ENCODE peak calls at places on chromosomes 6 and 20, in five cellular contexts. One of them, this sample, is unnamed.

GRCh38 chr6:158383057-158383456 is 70.8 kb downstream of the TULP4 start:
- DNase-seq in tibial artery: no peak
- DNase-seq in transverse colon: no peak
- DNase-seq in B cell: no peak
- DNase-seq in lower lobe of right lung: no peak
- DNase-seq in this sample: no peak

GRCh38 chr20:36285746-36286447 is 20.2 kb upstream of the DLGAP4 start:
- DNase-seq in tibial artery: no peak
- DNase-seq in transverse colon: no peak
- DNase-seq in B cell: no peak
- DNase-seq in lower lobe of right lung: no peak
- DNase-seq in this sample: no peak

GRCh38 chr20:13277663-13278295 is 56.7 kb downstream of the ISM1 start:
- DNase-seq in tibial artery: peak; percentile 77
- DNase-seq in transverse colon: no peak
- DNase-seq in B cell: no peak
- DNase-seq in lower lobe of right lung: no peak
- DNase-seq in this sample: no peak

GRCh38 chr6:70266142-70266541 is 36.7 kb downstream of the COL9A1 start:
- DNase-seq in tibial artery: no peak
- DNase-seq in transverse colon: no peak
- DNase-seq in B cell: no peak
- DNase-seq in lower lobe of right lung: no peak
- DNase-seq in this sample: no peak

GRCh38 chr20:32539817-32540675 is 45.1 kb downstream of the NOL4L start:
- DNase-seq in tibial artery: no peak
- DNase-seq in transverse colon: peak; percentile 51
- DNase-seq in B cell: peak; percentile 45
- DNase-seq in lower lobe of right lung: peak; percentile 10
- DNase-seq in this sample: no peak

GRCh38 chr6:84872996-84873395 is 108.6 kb upstream of the TBX18 start:
- DNase-seq in tibial artery: no peak
- DNase-seq in transverse colon: no peak
- DNase-seq in B cell: no peak
- DNase-seq in lower lobe of right lung: no peak
- DNase-seq in this sample: no peak

GRCh38 chr6:58198301-58198700 is 880.9 kb downstream of the PRIM2 start:
- DNase-seq in tibial artery: no peak
- DNase-seq in transverse colon: no peak
- DNase-seq in B cell: no peak
- DNase-seq in lower lobe of right lung: no peak
- DNase-seq in this sample: no peak

GRCh38 chr20:17504326-17504897 is 26.8 kb downstream of the BFSP1 start:
- DNase-seq in tibial artery: no peak
- DNase-seq in transverse colon: no peak
- DNase-seq in B cell: no peak
- DNase-seq in lower lobe of right lung: no peak
- DNase-seq in this sample: no peak

GRCh38 chr6:143811492-143812157 is 31.5 kb upstream of the LTV1 start:
- DNase-seq in tibial artery: no peak
- DNase-seq in transverse colon: no peak
- DNase-seq in B cell: no peak
- DNase-seq in lower lobe of right lung: no peak
- DNase-seq in this sample: no peak

GRCh38 chr6:137989696-137990095 is 117.5 kb downstream of the PERP start:
- DNase-seq in tibial artery: no peak
- DNase-seq in transverse colon: no peak
- DNase-seq in B cell: no peak
- DNase-seq in lower lobe of right lung: no peak
- DNase-seq in this sample: no peak

GRCh38 chr20:53597521-53598120 is 4.0 kb upstream of the ZNF217 start:
- DNase-seq in tibial artery: no peak
- DNase-seq in transverse colon: no peak
- DNase-seq in B cell: no peak
- DNase-seq in lower lobe of right lung: no peak
- DNase-seq in this sample: no peak

GRCh38 chr6:121479486-121480098 is 44.1 kb downstream of the GJA1 start:
- DNase-seq in tibial artery: no peak
- DNase-seq in transverse colon: no peak
- DNase-seq in B cell: no peak
- DNase-seq in lower lobe of right lung: no peak
- DNase-seq in this sample: no peak

GRCh38 chr20:56750430-56750829 is 121.3 kb downstream of the TFAP2C start:
- DNase-seq in tibial artery: no peak
- DNase-seq in transverse colon: no peak
- DNase-seq in B cell: no peak
- DNase-seq in lower lobe of right lung: no peak
- DNase-seq in this sample: no peak

GRCh38 chr6:123616942-123617341 is 19.8 kb downstream of the TRDN start:
- DNase-seq in tibial artery: no peak
- DNase-seq in transverse colon: no peak
- DNase-seq in B cell: no peak
- DNase-seq in lower lobe of right lung: no peak
- DNase-seq in this sample: no peak

GRCh38 chr6:170174771-170175643 is 115.9 kb downstream of the DLL1 start:
- DNase-seq in tibial artery: peak; percentile 19
- DNase-seq in transverse colon: no peak
- DNase-seq in B cell: no peak
- DNase-seq in lower lobe of right lung: peak; percentile 44
- DNase-seq in this sample: no peak

GRCh38 chr20:17611540-17612286 is 41.8 kb downstream of the DSTN start:
- DNase-seq in tibial artery: peak; percentile 35
- DNase-seq in transverse colon: peak; percentile 53
- DNase-seq in B cell: no peak
- DNase-seq in lower lobe of right lung: peak; percentile 58
- DNase-seq in this sample: no peak

GRCh38 chr20:50680106-50680960 is 11.0 kb downstream of the RIPOR3 start:
- DNase-seq in tibial artery: peak; percentile 64
- DNase-seq in transverse colon: peak; percentile 20
- DNase-seq in B cell: no peak
- DNase-seq in lower lobe of right lung: no peak
- DNase-seq in this sample: no peak

GRCh38 chr6:155807243-155807642 is 351.6 kb upstream of the NOX3 start:
- DNase-seq in tibial artery: no peak
- DNase-seq in transverse colon: no peak
- DNase-seq in B cell: no peak
- DNase-seq in lower lobe of right lung: no peak
- DNase-seq in this sample: no peak

GRCh38 chr6:56259682-56260081 is 12.3 kb upstream of the COL21A1 start:
- DNase-seq in tibial artery: no peak
- DNase-seq in transverse colon: no peak
- DNase-seq in B cell: no peak
- DNase-seq in lower lobe of right lung: no peak
- DNase-seq in this sample: no peak

GRCh38 chr6:132666118-132666517 is 7.1 kb upstream of the TAAR1 start:
- DNase-seq in tibial artery: no peak
- DNase-seq in transverse colon: no peak
- DNase-seq in B cell: no peak
- DNase-seq in lower lobe of right lung: no peak
- DNase-seq in this sample: no peak

GRCh38 chr6:118783931-118784528 is 109.9 kb upstream of the ASF1A start:
- DNase-seq in tibial artery: no peak
- DNase-seq in transverse colon: no peak
- DNase-seq in B cell: no peak
- DNase-seq in lower lobe of right lung: no peak
- DNase-seq in this sample: no peak

GRCh38 chr20:49608752-49609670 is 41.1 kb upstream of the PTGIS start:
- DNase-seq in tibial artery: no peak
- DNase-seq in transverse colon: peak; percentile 74
- DNase-seq in B cell: peak; percentile 81
- DNase-seq in lower lobe of right lung: peak; percentile 81
- DNase-seq in this sample: no peak

GRCh38 chr6:144156991-144157390 is 6.7 kb downstream of the STX11 start:
- DNase-seq in tibial artery: no peak
- DNase-seq in transverse colon: no peak
- DNase-seq in B cell: no peak
- DNase-seq in lower lobe of right lung: no peak
- DNase-seq in this sample: no peak

GRCh38 chr6:24887520-24887919 is 48.2 kb downstream of the RIPOR2 start:
- DNase-seq in tibial artery: no peak
- DNase-seq in transverse colon: no peak
- DNase-seq in B cell: no peak
- DNase-seq in lower lobe of right lung: no peak
- DNase-seq in this sample: no peak

GRCh38 chr20:59222239-59222981 is 58.8 kb downstream of the ZNF831 start:
- DNase-seq in tibial artery: peak; percentile 69
- DNase-seq in transverse colon: peak; percentile 88
- DNase-seq in B cell: peak; percentile 86
- DNase-seq in lower lobe of right lung: peak; percentile 88
- DNase-seq in this sample: peak; percentile 57

GRCh38 chr6:20554326-20554725 is 20.1 kb downstream of the CDKAL1 start:
- DNase-seq in tibial artery: no peak
- DNase-seq in transverse colon: no peak
- DNase-seq in B cell: no peak
- DNase-seq in lower lobe of right lung: no peak
- DNase-seq in this sample: no peak

GRCh38 chr6:139364982-139365379 is 9.5 kb downstream of the CITED2 start:
- DNase-seq in tibial artery: no peak
- DNase-seq in transverse colon: no peak
- DNase-seq in B cell: no peak
- DNase-seq in lower lobe of right lung: no peak
- DNase-seq in this sample: no peak

GRCh38 chr6:106197441-106197840 is 111.3 kb downstream of the PRDM1 start:
- DNase-seq in tibial artery: no peak
- DNase-seq in transverse colon: peak; percentile 22
- DNase-seq in B cell: peak; percentile 23
- DNase-seq in lower lobe of right lung: no peak
- DNase-seq in this sample: no peak

GRCh38 chr20:63102720-63103375 is 96.1 kb upstream of the BHLHE23 start:
- DNase-seq in tibial artery: no peak
- DNase-seq in transverse colon: peak; percentile 44
- DNase-seq in B cell: peak; percentile 70
- DNase-seq in lower lobe of right lung: peak; percentile 61
- DNase-seq in this sample: no peak

GRCh38 chr6:46175446-46175845 is 4.7 kb upstream of the ENPP5 start:
- DNase-seq in tibial artery: no peak
- DNase-seq in transverse colon: no peak
- DNase-seq in B cell: no peak
- DNase-seq in lower lobe of right lung: no peak
- DNase-seq in this sample: no peak

GRCh38 chr20:2207770-2208097 is 88.1 kb upstream of the TGM3 start:
- DNase-seq in tibial artery: no peak
- DNase-seq in transverse colon: no peak
- DNase-seq in B cell: no peak
- DNase-seq in lower lobe of right lung: no peak
- DNase-seq in this sample: no peak
- TF ChIP-seq CTCF in tibial artery: no peak
- TF ChIP-seq CTCF in transverse colon: no peak
- TF ChIP-seq CTCF in B cell: peak; percentile 35
- TF ChIP-seq CTCF in lower lobe of right lung: no peak
- TF ChIP-seq CTCF in this sample: no peak

DNA sequence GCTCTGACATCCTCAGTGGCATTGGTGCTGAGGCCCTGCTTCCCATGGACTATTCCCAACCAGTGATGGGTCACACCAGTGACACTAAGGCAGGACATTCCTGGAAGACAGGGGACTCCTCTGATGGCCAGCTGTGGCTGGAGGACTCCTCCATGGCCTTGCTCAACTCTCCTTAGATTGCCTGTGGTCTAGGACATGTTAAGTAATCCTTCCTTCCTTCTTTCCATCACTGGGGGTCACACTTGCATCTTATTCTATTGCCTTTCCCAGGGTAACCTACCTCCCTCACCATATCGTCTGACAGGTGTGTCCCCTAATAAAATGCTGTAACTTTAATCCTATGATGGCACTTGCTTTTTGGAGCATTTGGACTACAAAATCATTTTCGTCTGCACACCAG is 24.5 kb upstream of the HLA-A start:
- DNase-seq in tibial artery: no peak
- DNase-seq in transverse colon: no peak
- DNase-seq in B cell: no peak
- DNase-seq in lower lobe of right lung: no peak
- DNase-seq in this sample: no peak
- TF ChIP-seq CTCF in tibial artery: no peak
- TF ChIP-seq CTCF in transverse colon: no peak
- TF ChIP-seq CTCF in B cell: no peak
- TF ChIP-seq CTCF in lower lobe of right lung: no peak
- TF ChIP-seq CTCF in this sample: no peak

GRCh38 chr6:39301606-39302005 is 12.6 kb downstream of the KCNK17 start:
- DNase-seq in tibial artery: no peak
- DNase-seq in transverse colon: no peak
- DNase-seq in B cell: no peak
- DNase-seq in lower lobe of right lung: no peak
- DNase-seq in this sample: no peak
- TF ChIP-seq CTCF in tibial artery: no peak
- TF ChIP-seq CTCF in transverse colon: no peak
- TF ChIP-seq CTCF in B cell: no peak
- TF ChIP-seq CTCF in lower lobe of right lung: no peak
- TF ChIP-seq CTCF in this sample: no peak

DNA sequence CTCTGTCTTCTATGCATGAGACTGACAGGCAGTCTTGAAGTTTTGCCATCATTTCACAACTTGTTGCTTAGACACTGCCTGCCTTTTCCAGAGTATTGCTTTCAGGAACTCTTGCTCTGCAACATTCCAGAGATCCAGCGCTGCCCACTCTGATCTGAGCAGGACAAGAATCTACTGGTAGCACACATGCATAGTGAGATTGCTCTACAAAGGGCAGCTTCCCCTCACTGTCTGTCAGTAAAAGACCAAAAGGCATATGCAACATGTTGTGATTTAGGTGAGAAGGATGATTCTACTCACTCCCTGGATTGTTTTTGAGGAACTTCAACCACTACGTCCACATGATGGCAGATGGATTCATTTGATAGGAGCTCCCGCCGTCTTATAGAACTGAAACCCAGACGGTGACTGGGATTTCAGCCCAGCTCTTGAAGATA is 259.1 kb downstream of the ARID1B start:
- DNase-seq in tibial artery: no peak
- DNase-seq in transverse colon: no peak
- DNase-seq in B cell: no peak
- DNase-seq in lower lobe of right lung: no peak
- DNase-seq in this sample: no peak
- TF ChIP-seq CTCF in tibial artery: no peak
- TF ChIP-seq CTCF in transverse colon: no peak
- TF ChIP-seq CTCF in B cell: no peak
- TF ChIP-seq CTCF in lower lobe of right lung: no peak
- TF ChIP-seq CTCF in this sample: no peak

GRCh38 chr6:39370021-39370420 is 47.5 kb upstream of the KCNK16 start:
- DNase-seq in tibial artery: no peak
- DNase-seq in transverse colon: no peak
- DNase-seq in B cell: no peak
- DNase-seq in lower lobe of right lung: no peak
- DNase-seq in this sample: no peak
- TF ChIP-seq CTCF in tibial artery: peak; percentile 23
- TF ChIP-seq CTCF in transverse colon: no peak
- TF ChIP-seq CTCF in B cell: no peak
- TF ChIP-seq CTCF in lower lobe of right lung: no peak
- TF ChIP-seq CTCF in this sample: no peak

This sample was measured in omental fat pad.